ENCODE peak calls at places on chromosomes 5 and 9, in five cellular contexts. B is midbrain, C is GM04504, M is posterior vena cava, Q is NCI-H510A. K is an unnamed sample.

GRCh38 chr5:139650689-139651501 is 2.7 kb downstream of the CXXC5 start:
- DNase-seq in C (no peak), Q (no peak), M (peak), B (peak), K (no peak)

GRCh38 chr9:121876658-121877271 is 216.3 kb downstream of the TTLL11 start:
- DNase-seq in B (no peak), M (no peak), Q (no peak), C (no peak), K (no peak)

GRCh38 chr9:17160327-17160726 is 25.5 kb downstream of the CNTLN start:
- DNase-seq in C (no peak), B (no peak), Q (no peak), M (no peak), K (no peak)

GRCh38 chr5:169411789-169412425 is 111.0 kb upstream of the SLIT3 start:
- DNase-seq in M (no peak), C (no peak), B (no peak), Q (no peak), K (no peak)

GRCh38 chr5:176391999-176392398 is 3.4 kb downstream of the HIGD2A start:
- DNase-seq in Q (no peak), M (no peak), C (no peak), B (no peak), K (no peak)

GRCh38 chr5:127959152-127959764 is 124.3 kb upstream of the SLC12A2 start:
- DNase-seq in C (peak), B (no peak), Q (peak), M (no peak), K (no peak)

GRCh38 chr5:80964491-80964890 is 4.3 kb downstream of the RASGRF2 start:
- DNase-seq in C (no peak), M (no peak), B (no peak), Q (no peak), K (no peak)

GRCh38 chr9:29865764-29866313 is 2292.6 kb upstream of the C9orf72 start:
- DNase-seq in M (no peak), C (no peak), B (no peak), Q (no peak), K (no peak)

GRCh38 chr5:151470440-151470839 is 23.0 kb downstream of the SLC36A1 start:
- DNase-seq in C (peak), M (no peak), B (no peak), Q (no peak), K (no peak)

GRCh38 chr9:93827545-93828330 is 127.4 kb downstream of the BARX1 start:
- DNase-seq in Q (peak), M (no peak), B (peak), C (peak), K (no peak)

GRCh38 chr5:134656690-134657089 is 8.1 kb downstream of the SEC24A start:
- DNase-seq in B (no peak), M (no peak), Q (no peak), C (no peak), K (no peak)

GRCh38 chr9:89949116-89949515 is 344.3 kb downstream of the GADD45G start:
- DNase-seq in C (no peak), Q (no peak), M (no peak), B (no peak), K (no peak)